ENCODE peak calls at places on chromosome 6, in ten cellular contexts. F is activated CD8-positive, alpha-beta memory T cell treated with anti-CD3 and anti-CD28 coated beads, Interleukin-2, amount 50 U/mL, for 4 hours; H is heart right ventricle; N is AG08396; P is NCI-H2171; S is EL; I is Caco-2; K is HuH-7; W is CD8-positive, alpha-beta T cell; R is cardiac fibroblast. G is an unnamed sample.

GRCh38 chr6:132236744-132237143 is 164.5 kb downstream of the MOXD1 start:
- DNase-seq in F (no peak), H (no peak), N (no peak), P (no peak), S (peak; percentile 63), I (no peak), K (no peak), W (no peak), R (no peak), G (peak; percentile 40)

GRCh38 chr6:56347526-56347925 is 100.1 kb upstream of the COL21A1 start:
- DNase-seq in F (no peak), H (no peak), N (no peak), P (no peak), S (peak; percentile 56), I (no peak), K (no peak), W (no peak), R (peak; percentile 59), G (peak; percentile 26)

GRCh38 chr6:159961523-159961922 is 7.4 kb upstream of the IGF2R start:
- DNase-seq in F (no peak), H (no peak), N (no peak), P (no peak), S (peak; percentile 66), I (no peak), K (no peak), W (no peak), R (peak; percentile 59), G (peak; percentile 25)

GRCh38 chr6:133408543-133408942 is 167.4 kb downstream of the EYA4 start:
- DNase-seq in F (no peak), H (no peak), N (no peak), P (no peak), S (no peak), I (no peak), K (no peak), W (no peak), R (no peak), G (no peak)

GRCh38 chr6:30947231-30947630 is 6.5 kb downstream of the MUCL3 start:
- DNase-seq in F (no peak), H (no peak), N (no peak), P (no peak), S (no peak), I (no peak), K (no peak), W (no peak), R (no peak), G (no peak)

GRCh38 chr6:667253-667927 is 10.5 kb upstream of the HUS1B start:
- DNase-seq in F (no peak), H (no peak), N (no peak), P (no peak), S (no peak), I (no peak), K (no peak), W (no peak), R (no peak), G (no peak)

GRCh38 chr6:129485746-129486145 is 224.2 kb downstream of the ARHGAP18 start:
- DNase-seq in F (no peak), H (no peak), N (no peak), P (no peak), S (no peak), I (no peak), K (no peak), W (no peak), R (no peak), G (no peak)

GRCh38 chr6:56156643-56157042 is 90.7 kb downstream of the COL21A1 start:
- DNase-seq in F (no peak), H (no peak), N (no peak), P (no peak), S (no peak), I (no peak), K (no peak), W (no peak), R (peak; percentile 49), G (no peak)

GRCh38 chr6:134347141-134347540 is 29.2 kb upstream of the SGK1 start:
- DNase-seq in F (no peak), H (no peak), N (no peak), P (no peak), S (no peak), I (no peak), K (no peak), W (no peak), R (no peak), G (no peak)

GRCh38 chr6:25112207-25112874 is 166.8 kb upstream of the CARMIL1 start:
- DNase-seq in F (no peak), H (no peak), N (no peak), P (no peak), S (no peak), I (no peak), K (no peak), W (no peak), R (peak; percentile 13), G (no peak)

GRCh38 chr6:41730531-41731436 is 4.6 kb downstream of the TFEB start:
- DNase-seq in F (no peak), H (no peak), N (no peak), P (no peak), S (peak; percentile 66), I (no peak), K (no peak), W (no peak), R (peak; percentile 25), G (no peak)

GRCh38 chr6:67759001-67759400 is 876.1 kb upstream of the ADGRB3 start:
- DNase-seq in F (no peak), H (no peak), N (no peak), P (no peak), S (no peak), I (no peak), K (no peak), W (no peak), R (peak; percentile 54), G (no peak)

GRCh38 chr6:139016337-139017213 is 12.0 kb upstream of the ABRACL start:
- DNase-seq in F (no peak), H (no peak), N (no peak), P (no peak), S (no peak), I (no peak), K (no peak), W (no peak), R (no peak), G (no peak)

GRCh38 chr6:140040391-140040790 is 665.9 kb upstream of the CITED2 start:
- DNase-seq in F (no peak), H (no peak), N (no peak), P (no peak), S (peak; percentile 40), I (no peak), K (no peak), W (no peak), R (peak; percentile 75), G (no peak)

GRCh38 chr6:118500130-118501015 is 47.7 kb upstream of the PLN start:
- DNase-seq in F (no peak), H (no peak), N (no peak), P (no peak), S (no peak), I (no peak), K (no peak), W (no peak), R (no peak), G (no peak)

GRCh38 chr6:125421853-125422252 is 120.1 kb upstream of the HDDC2 start:
- DNase-seq in F (no peak), H (peak; percentile 27), N (no peak), P (no peak), S (peak; percentile 2), I (peak; percentile 1), K (no peak), W (no peak), R (peak; percentile 55), G (peak; percentile 25)

GRCh38 chr6:75402296-75402695 is 91.3 kb downstream of the FILIP1 start:
- DNase-seq in F (no peak), H (peak; percentile 15), N (peak; percentile 52), P (no peak), S (peak; percentile 86), I (no peak), K (no peak), W (no peak), R (peak; percentile 78), G (peak; percentile 77)

GRCh38 chr6:16511048-16511660 is 250.1 kb downstream of the ATXN1 start:
- DNase-seq in F (no peak), H (no peak), N (no peak), P (no peak), S (peak; percentile 53), I (peak; percentile 15), K (peak; percentile 15), W (no peak), R (peak; percentile 68), G (peak; percentile 54)

GRCh38 chr6:1027109-1027794 is 284.6 kb upstream of the FOXQ1 start:
- DNase-seq in F (no peak), H (no peak), N (peak; percentile 74), P (no peak), S (peak; percentile 80), I (no peak), K (no peak), W (no peak), R (no peak), G (peak; percentile 76)

GRCh38 chr6:36800223-36801095 is 38.8 kb downstream of the CPNE5 start:
- DNase-seq in F (no peak), H (no peak), N (no peak), P (no peak), S (no peak), I (no peak), K (no peak), W (no peak), R (no peak), G (no peak)

GRCh38 chr6:122673345-122673961 is 63.2 kb downstream of the PKIB start:
- DNase-seq in F (no peak), H (no peak), N (no peak), P (no peak), S (no peak), I (no peak), K (no peak), W (no peak), R (no peak), G (no peak)

GRCh38 chr6:75602897-75603395 is 1.3 kb downstream of the SENP6 start:
- DNase-seq in F (no peak), H (no peak), N (no peak), P (no peak), S (peak; percentile 14), I (no peak), K (no peak), W (no peak), R (peak; percentile 29), G (no peak)

GRCh38 chr6:142886431-142887170 is 58.4 kb downstream of the HIVEP2 start:
- DNase-seq in F (no peak), H (no peak), N (no peak), P (no peak), S (peak; percentile 57), I (peak; percentile 26), K (no peak), W (no peak), R (peak; percentile 71), G (no peak)

GRCh38 chr6:161660666-161661571 is 387.1 kb upstream of the AGPAT4 start:
- DNase-seq in F (no peak), H (no peak), N (no peak), P (no peak), S (no peak), I (no peak), K (no peak), W (no peak), R (no peak), G (peak; percentile 27)

GRCh38 chr6:167092672-167093339 is 30.1 kb upstream of the CCR6 start:
- DNase-seq in F (no peak), H (no peak), N (no peak), P (no peak), S (no peak), I (no peak), K (no peak), W (no peak), R (no peak), G (no peak)

GRCh38 chr6:42697268-42697655 is 25.1 kb downstream of the PRPH2 start:
- DNase-seq in F (no peak), H (no peak), N (no peak), P (no peak), S (no peak), I (no peak), K (no peak), W (no peak), R (no peak), G (no peak)

GRCh38 chr6:166584813-166585429 is 1.6 kb downstream of the RAMACL start:
- DNase-seq in F (no peak), H (no peak), N (no peak), P (no peak), S (no peak), I (no peak), K (no peak), W (no peak), R (no peak), G (peak; percentile 32)